ENCODE peak calls at places on chromosomes 4 and X, in four cellular contexts. Y is H1, D is K562, F is HepG2. U is an unnamed sample.

GRCh38 chr4:77852892-77853495 is 9.6 kb upstream of the MRPL1 start:
- DNase-seq in Y (no peak), D (no peak), F (no peak), U (no peak)

GRCh38 chr4:1216869-1217294 is 32.0 kb downstream of the CTBP1 start:
- DNase-seq in Y (no peak), D (no peak), F (no peak), U (no peak)

GRCh38 chr4:105146286-105147219 is at the start of gene TET2:
- DNase-seq in Y (peak), D (peak), F (peak), U (peak)

GRCh38 chr4:100149190-100149589 is 41.1 kb downstream of the DDIT4L start:
- DNase-seq in Y (no peak), D (no peak), F (no peak), U (no peak)

GRCh38 chr4:98642991-98643426 is 15.4 kb downstream of the TSPAN5 start:
- DNase-seq in Y (no peak), D (no peak), F (peak), U (no peak)

GRCh38 chr4:30956891-30957290 is 236.7 kb downstream of the PCDH7 start:
- DNase-seq in Y (no peak), D (no peak), F (no peak), U (no peak)

GRCh38 chr4:138488527-138488926 is 246.4 kb upstream of the SLC7A11 start:
- DNase-seq in Y (no peak), D (peak), F (no peak), U (no peak)

GRCh38 chr4:109011241-109012031 is 248.6 kb upstream of the ETNPPL start:
- DNase-seq in Y (no peak), D (no peak), F (no peak), U (no peak)

GRCh38 chr4:7309176-7309575 is 116.8 kb downstream of the SORCS2 start:
- DNase-seq in Y (no peak), D (no peak), F (no peak), U (no peak)

GRCh38 chr4:107115185-107115847 is 79.2 kb upstream of the DKK2 start:
- DNase-seq in Y (no peak), D (no peak), F (no peak), U (no peak)

GRCh38 chr4:184356366-184356765 is 118.0 kb downstream of the IRF2 start:
- DNase-seq in Y (peak), D (no peak), F (no peak), U (no peak)

GRCh38 chr4:37802068-37802666 is 24.3 kb upstream of the PGM2 start:
- DNase-seq in Y (no peak), D (peak), F (peak), U (peak)

GRCh38 chr4:8840816-8841455 is 30.7 kb downstream of the HMX1 start:
- DNase-seq in Y (peak), D (no peak), F (no peak), U (no peak)

GRCh38 chrX:71128166-71128833 is 9.9 kb downstream of the MED12 start:
- DNase-seq in Y (no peak), D (no peak), F (no peak), U (no peak)

GRCh38 chr4:1249731-1250526 is 999 bp upstream of the CTBP1 start:
- DNase-seq in Y (peak), D (peak), F (peak), U (peak)

GRCh38 chr4:113636877-113637276 is 124.7 kb downstream of the CAMK2D start:
- DNase-seq in Y (no peak), D (peak), F (no peak), U (no peak)

GRCh38 chr4:84852081-84852480 is 114.4 kb downstream of the WDFY3 start:
- DNase-seq in Y (no peak), D (no peak), F (no peak), U (no peak)

GRCh38 chr4:6150046-6150735 is 50.2 kb downstream of the JAKMIP1 start:
- DNase-seq in Y (no peak), D (no peak), F (no peak), U (no peak)

GRCh38 chrX:7486502-7486901 is 338.5 kb upstream of the PUDP start:
- DNase-seq in Y (no peak), D (no peak), F (no peak), U (no peak)

GRCh38 chr4:74327751-74328150 is 19.5 kb downstream of the EPGN start:
- DNase-seq in Y (no peak), D (no peak), F (no peak), U (no peak)

GRCh38 chr4:3310301-3311094 is 17.7 kb downstream of the RGS12 start:
- DNase-seq in Y (no peak), D (no peak), F (no peak), U (no peak)

GRCh38 chr4:106614446-106614845 is 245.9 kb upstream of the GIMD1 start:
- DNase-seq in Y (no peak), D (no peak), F (peak), U (no peak)

GRCh38 chr4:168712316-168712855 is 215.5 kb downstream of the PALLD start:
- DNase-seq in Y (no peak), D (no peak), F (no peak), U (no peak)

GRCh38 chr4:56764775-56765174 is 56.7 kb downstream of the SPINK2 start:
- DNase-seq in Y (no peak), D (no peak), F (no peak), U (no peak)

GRCh38 chrX:49079489-49080428 is at the start of gene WDR45:
- DNase-seq in Y (peak), D (peak), F (peak), U (peak)

GRCh38 chrX:102651242-102651967 is at the start of gene GPRASP1:
- DNase-seq in Y (peak), D (no peak), F (no peak), U (peak)

GRCh38 chr4:64520393-64520792 is 111.1 kb upstream of the TECRL start:
- DNase-seq in Y (no peak), D (no peak), F (no peak), U (no peak)

GRCh38 chr4:89371614-89372013 is 64.0 kb upstream of the GPRIN3 start:
- DNase-seq in Y (no peak), D (no peak), F (no peak), U (no peak)

GRCh38 chr4:149199594-149199993 is 616.0 kb downstream of the IQCM start:
- DNase-seq in Y (no peak), D (no peak), F (no peak), U (no peak)

DNA sequence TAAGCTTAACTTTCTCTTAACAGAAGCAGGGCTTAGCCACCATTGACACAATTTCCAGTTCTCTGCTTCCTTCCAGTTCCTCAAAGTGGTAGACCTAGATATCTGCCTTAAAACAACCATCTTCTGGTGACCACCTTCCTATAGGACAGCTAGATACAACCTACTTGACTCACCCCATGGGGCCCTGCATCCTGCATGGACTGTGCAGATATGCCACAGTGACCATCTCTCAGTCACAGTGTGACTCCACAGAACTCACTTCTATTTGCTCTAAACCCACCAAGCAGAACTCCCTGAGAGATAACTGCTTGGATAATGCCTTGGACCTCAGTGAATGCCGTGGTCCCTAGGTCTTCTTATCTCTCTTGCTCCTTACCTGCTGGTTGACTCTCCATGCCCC is 621.6 kb downstream of the IQCM start:
- DNase-seq in Y (no peak), D (no peak), F (no peak), U (no peak)
- TF ChIP-seq JUN in Y (no peak), D (no peak), F (no peak), U (no peak)

GRCh38 chr4:101835121-101835904 is 44.8 kb downstream of the BANK1 start:
- DNase-seq in Y (no peak), D (no peak), F (peak), U (no peak)
- TF ChIP-seq ATF3 in Y (no peak), D (no peak), F (no peak), U (no peak)

DNA sequence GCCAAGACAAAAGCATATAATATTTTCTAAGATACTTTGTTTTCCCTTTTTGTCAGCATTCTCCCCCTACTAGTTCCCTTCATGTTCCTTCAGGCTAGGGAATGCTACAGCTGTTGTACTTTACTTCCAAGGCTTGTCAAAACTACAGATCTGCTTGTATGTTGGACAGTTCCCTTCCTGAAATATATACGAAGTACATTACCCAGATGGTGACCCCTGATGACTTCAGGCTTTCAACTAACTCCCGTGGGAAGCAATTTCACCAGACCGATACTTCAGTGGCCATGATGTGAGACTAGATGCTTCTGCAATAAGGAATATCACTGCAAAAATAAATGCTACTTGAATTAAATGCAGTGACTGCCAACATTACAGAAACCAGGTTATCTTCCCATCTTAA is 332.8 kb downstream of the SH2D1A start:
- DNase-seq in Y (no peak), D (no peak), F (no peak), U (no peak)
- TF ChIP-seq ATF2 in Y (no peak), D (no peak), F (no peak), U (no peak)

DNA sequence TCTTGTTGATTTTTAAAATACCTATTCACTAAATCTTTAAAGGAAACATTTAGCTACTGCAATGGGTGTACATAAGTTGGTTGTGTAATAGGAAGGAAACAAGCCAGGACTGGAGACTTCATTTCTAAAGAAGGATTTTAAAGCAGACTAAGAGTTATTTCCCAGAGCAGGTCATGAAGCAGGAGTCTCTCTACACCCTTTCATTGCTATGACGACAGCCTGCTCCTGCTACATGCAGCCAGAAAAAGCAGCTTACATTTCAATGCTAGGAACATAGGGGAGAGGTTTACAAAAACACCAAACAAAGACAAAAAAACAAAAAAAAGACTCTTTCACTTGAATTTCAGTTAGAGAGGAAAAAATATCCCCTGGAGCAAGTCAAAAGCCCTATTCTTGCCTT is 3.5 kb downstream of the SPARCL1 start:
- DNase-seq in Y (no peak), D (no peak), F (no peak), U (no peak)
- TF ChIP-seq JUN in Y (no peak), D (no peak), F (no peak), U (no peak)

GRCh38 chrX:131853440-131853839 is 169.7 kb upstream of the STK26 start:
- DNase-seq in Y (no peak), D (no peak), F (no peak), U (no peak)

GRCh38 chrX:131854586-131854985 is 168.5 kb upstream of the STK26 start:
- DNase-seq in Y (no peak), D (no peak), F (no peak), U (no peak)
- TF ChIP-seq ATF3 in Y (no peak), D (no peak), F (no peak), U (no peak)

GRCh38 chr4:123790681-123791080 is 394.1 kb downstream of the SPRY1 start:
- DNase-seq in Y (no peak), D (no peak), F (no peak), U (no peak)

GRCh38 chr4:123787710-123788109 is 391.1 kb downstream of the SPRY1 start:
- DNase-seq in Y (no peak), D (no peak), F (no peak), U (no peak)

GRCh38 chr4:123786955-123787354 is 390.4 kb downstream of the SPRY1 start:
- DNase-seq in Y (no peak), D (no peak), F (no peak), U (no peak)

GRCh38 chr4:123786159-123786915 is 389.7 kb downstream of the SPRY1 start:
- DNase-seq in Y (no peak), D (no peak), F (no peak), U (no peak)

GRCh38 chr4:123788577-123788976 is 392.0 kb downstream of the SPRY1 start:
- DNase-seq in Y (no peak), D (no peak), F (no peak), U (no peak)
- TF ChIP-seq ATF2 in Y (no peak), D (no peak), F (no peak), U (no peak)

U was measured in WTC11.